ENCODE peak calls at places on chromosomes 4 and X, in seven cellular contexts. N, B, T, L, A, K and C are unnamed samples.
A peak's percentile ranks its signal among the peaks of the same experiment; 100 is the strongest.

GRCh38 chr4:67658302-67658701 is 42.7 kb downstream of the UBA6 start:
- DNase-seq in T (no peak), N (no peak), L (no peak), B (no peak), A (no peak), K (no peak), C (no peak)

GRCh38 chr4:24274401-24275035 is 309.8 kb downstream of the DHX15 start:
- DNase-seq in B (no peak), T (no peak), K (no peak), N (no peak), L (no peak), A (no peak), C (no peak)

GRCh38 chrX:69357293-69357692 is 146.8 kb upstream of the NALF2 start:
- DNase-seq in T (no peak), A (no peak), K (no peak), B (no peak), N (no peak), L (no peak), C (no peak)

GRCh38 chr4:138035781-138036258 is 206.3 kb downstream of the SLC7A11 start:
- DNase-seq in A (peak; percentile 78), T (no peak), B (no peak), K (no peak), L (peak; percentile 53), N (peak; percentile 11), C (peak; percentile 9)

GRCh38 chrX:12992544-12993118 is 17.7 kb downstream of the TMSB4X start:
- DNase-seq in A (no peak), N (no peak), B (no peak), K (no peak), T (no peak), L (no peak), C (no peak)

GRCh38 chrX:46686003-46686645 is 72.8 kb downstream of the SLC9A7 start:
- DNase-seq in B (peak; percentile 17), N (peak; percentile 17), K (no peak), T (no peak), L (peak; percentile 12), A (peak; percentile 40), C (peak; percentile 58)

GRCh38 chr4:13918110-13918509 is 290.6 kb upstream of the BOD1L1 start:
- DNase-seq in K (no peak), T (no peak), A (peak; percentile 97), N (peak; percentile 13), L (no peak), B (peak; percentile 59), C (peak; percentile 24)

GRCh38 chrX:50579955-50580354 is 109.3 kb upstream of the DGKK start:
- DNase-seq in K (no peak), L (peak; percentile 59), N (peak; percentile 18), T (no peak), A (peak; percentile 57), B (no peak), C (peak; percentile 32)

GRCh38 chr4:11635336-11635735 is 206.6 kb upstream of the HS3ST1 start:
- DNase-seq in N (no peak), K (no peak), L (peak; percentile 88), T (no peak), A (peak; percentile 69), B (no peak), C (no peak)

GRCh38 chr4:145828802-145829485 is 109.7 kb downstream of the ZNF827 start:
- DNase-seq in L (no peak), T (no peak), B (no peak), N (no peak), K (no peak), A (no peak), C (no peak)

GRCh38 chr4:113312529-113312928 is 263.1 kb downstream of the ANK2 start:
- DNase-seq in N (no peak), T (no peak), A (no peak), L (no peak), B (no peak), K (no peak), C (no peak)

GRCh38 chrX:107667426-107667825 is 39.1 kb downstream of the PRPS1 start:
- DNase-seq in N (no peak), K (no peak), T (no peak), L (no peak), A (no peak), B (no peak), C (no peak)

GRCh38 chr4:55005910-55006309 is 119.5 kb downstream of the KDR start:
- DNase-seq in A (no peak), N (no peak), K (no peak), L (no peak), B (no peak), T (no peak), C (no peak)

GRCh38 chrX:64192040-64192439 is 13.5 kb downstream of the AMER1 start:
- DNase-seq in B (no peak), T (no peak), L (no peak), K (no peak), A (no peak), N (no peak), C (no peak)

GRCh38 chr4:41792166-41792565 is 43.6 kb upstream of the PHOX2B start:
- DNase-seq in B (no peak), T (no peak), K (no peak), L (no peak), N (no peak), A (no peak), C (no peak)

GRCh38 chr4:74545488-74545887 is 100.6 kb downstream of the AREG start:
- DNase-seq in T (peak; percentile 64), B (no peak), N (no peak), K (no peak), A (no peak), L (no peak), C (peak; percentile 48)

GRCh38 chrX:68647156-68647957 is at the start of gene STARD8:
- DNase-seq in T (peak; percentile 66), N (peak; percentile 15), L (peak; percentile 32), B (peak; percentile 52), K (peak; percentile 57), A (peak; percentile 46), C (peak; percentile 49)

GRCh38 chrX:9573282-9574106 is 108.6 kb downstream of the TBL1X start:
- DNase-seq in A (no peak), K (no peak), N (no peak), B (no peak), L (no peak), T (no peak), C (no peak)

GRCh38 chrX:150899191-150899757 is 806 bp upstream of the CD99L2 start:
- DNase-seq in A (peak; percentile 29), L (no peak), K (peak; percentile 57), B (peak; percentile 22), T (peak; percentile 65), N (peak; percentile 7), C (peak; percentile 48)

GRCh38 chr4:48698029-48698901 is 81.8 kb downstream of the FRYL start:
- DNase-seq in L (peak; percentile 44), N (peak; percentile 63), A (peak; percentile 89), K (no peak), T (no peak), B (peak; percentile 36), C (peak; percentile 36)
- H3K4me3 ChIP-seq in L (peak overlapping the region; percentile 5), N (no peak overlapping the region), A (peak overlapping the region; percentile 1), K (no peak overlapping the region), T (no peak overlapping the region), B (no peak overlapping the region), C (no peak overlapping the region)

GRCh38 chrX:71556026-71556425 is 22.2 kb upstream of the GCNA start:
- DNase-seq in A (no peak), K (no peak), T (no peak), N (no peak), L (no peak), B (no peak), C (no peak)
- H3K36me3 ChIP-seq in A (peaks cover 77% of the 10 kb centered on the region), K (peaks cover 73% of the 10 kb centered on the region), T (peaks cover 54% of the 10 kb centered on the region), N (no peaks in the 10 kb centered on the region), L (peaks cover 26% of the 10 kb centered on the region), B (no peaks in the 10 kb centered on the region), C (no peaks in the 10 kb centered on the region)

DNA sequence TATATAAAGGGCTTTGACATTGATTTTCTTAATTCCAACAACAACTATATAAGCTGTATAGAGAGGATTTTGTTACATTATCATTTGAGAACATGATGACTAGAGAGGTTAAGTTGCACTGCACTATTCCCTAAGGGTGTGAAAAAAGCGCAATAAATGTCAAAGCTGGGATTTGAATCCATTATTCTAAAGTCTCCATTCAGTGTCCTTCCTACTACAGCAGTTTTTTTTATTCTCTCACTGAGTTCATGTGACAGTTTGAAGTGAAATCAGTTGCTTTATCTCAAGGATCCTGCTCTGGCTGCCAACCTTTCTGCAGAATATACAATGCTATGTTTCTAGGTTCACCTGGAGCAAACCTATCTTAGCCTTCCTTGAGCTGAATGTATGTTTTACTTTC is 177.5 kb downstream of the ANKRD50 start:
- DNase-seq in L (no peak), T (no peak), A (no peak), K (no peak), B (no peak), N (no peak), C (no peak)
- H3K4me3 ChIP-seq in L (no peak overlapping the region), T (no peak overlapping the region), A (no peak overlapping the region), K (no peak overlapping the region), B (no peak overlapping the region), N (no peak overlapping the region), C (no peak overlapping the region)

DNA sequence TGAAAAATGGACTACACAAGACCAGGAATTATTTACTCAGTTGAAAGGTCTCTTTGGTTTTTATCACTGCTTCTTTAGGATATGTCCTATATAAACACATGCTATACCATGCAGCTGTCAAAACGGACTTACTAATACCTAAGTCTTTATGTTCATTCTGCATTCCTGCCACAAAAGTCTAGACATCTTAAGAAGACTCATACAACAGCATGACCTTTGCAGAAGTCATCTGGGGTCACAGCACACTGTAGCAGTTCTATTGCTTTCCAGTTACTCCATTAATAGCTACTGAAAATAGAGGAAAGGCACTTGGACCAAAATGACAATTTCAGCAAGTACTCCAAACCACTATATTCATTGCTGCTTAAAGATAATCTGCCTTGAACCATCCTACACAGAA is 53.2 kb downstream of the DDX60 start:
- DNase-seq in N (peak; percentile 20), L (no peak), B (no peak), K (no peak), T (no peak), A (no peak), C (no peak)
- H3K36me3 ChIP-seq in N (no peaks in the 10 kb centered on the region), L (no peaks in the 10 kb centered on the region), B (no peaks in the 10 kb centered on the region), K (peaks cover 4% of the 10 kb centered on the region), T (peaks cover 45% of the 10 kb centered on the region), A (peaks cover 85% of the 10 kb centered on the region), C (no peaks in the 10 kb centered on the region)

GRCh38 chr4:169464080-169464479 is 148.3 kb downstream of the NEK1 start:
- DNase-seq in N (no peak), T (no peak), L (no peak), A (no peak), B (no peak), K (no peak), C (no peak)
- H3K4me3 ChIP-seq in N (no peak overlapping the region), T (no peak overlapping the region), L (no peak overlapping the region), A (no peak overlapping the region), B (no peak overlapping the region), K (no peak overlapping the region), C (no peak overlapping the region)

DNA sequence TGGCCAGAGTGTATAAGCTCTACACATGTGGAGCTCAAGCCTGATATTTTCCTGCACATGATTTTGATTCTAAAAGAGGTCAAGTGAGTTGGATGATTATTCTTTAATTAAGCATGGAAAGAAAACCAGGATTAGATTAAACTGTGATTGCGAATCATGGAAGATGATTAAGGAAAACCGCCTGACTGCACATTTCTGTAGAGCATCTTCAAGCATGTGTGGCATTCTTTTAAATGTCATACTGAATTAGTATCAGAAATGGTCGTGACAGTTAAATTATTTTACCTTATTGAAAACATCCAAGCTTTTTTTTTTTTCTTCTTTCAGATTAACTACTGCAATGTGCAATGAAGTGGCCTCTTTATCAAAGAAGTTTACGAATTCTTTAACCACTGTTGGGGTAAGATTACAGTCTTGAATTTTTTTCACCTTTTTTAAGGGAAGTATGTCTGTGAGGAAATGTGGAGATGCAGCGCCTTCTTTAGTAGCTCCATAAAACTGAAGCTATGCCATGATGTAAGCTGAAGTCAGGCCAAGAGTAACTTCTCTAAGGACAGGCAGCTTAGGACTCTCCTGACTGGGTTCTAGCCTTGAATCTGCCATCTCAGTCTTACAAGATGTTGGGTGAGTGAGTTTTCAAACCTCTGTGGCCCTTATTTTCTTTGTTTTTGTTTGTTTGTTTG is 67.9 kb downstream of the FAM114A1 start:
- DNase-seq in T (no peak), N (no peak), L (no peak), K (no peak), B (no peak), A (no peak), C (no peak)
- H3K36me3 ChIP-seq in T (peaks cover 84% of the 10 kb centered on the region), N (no peaks in the 10 kb centered on the region), L (no peaks in the 10 kb centered on the region), K (peaks cover 92% of the 10 kb centered on the region), B (no peaks in the 10 kb centered on the region), A (peaks cover 92% of the 10 kb centered on the region), C (no peaks in the 10 kb centered on the region)